ENCODE peak calls at places on chromosomes 2 and 18, in eight cellular contexts. Q is SK-N-SH, R is HCT116, B is GM23338, S is K562, G is H1, F is HepG2, H is GM12878. C is an unnamed sample.

GRCh38 chr2:218732052-218732760 is 21.6 kb downstream of the TTLL4 start:
- DNase-seq in B (no peak), H (no peak), F (peak), S (no peak), G (no peak), Q (no peak), R (no peak), C (no peak)

GRCh38 chr2:138424436-138425140 is 77.0 kb upstream of the SPOPL start:
- DNase-seq in H (no peak), Q (no peak), S (no peak), B (no peak), R (no peak), G (no peak), F (no peak), C (no peak)

GRCh38 chr2:239288951-239289481 is 111.8 kb downstream of the HDAC4 start:
- DNase-seq in R (no peak), Q (peak), F (no peak), G (no peak), H (peak), S (peak), B (no peak), C (no peak)

GRCh38 chr2:121505005-121505404 is 25.7 kb upstream of the RNU4ATAC start:
- DNase-seq in G (no peak), B (no peak), Q (no peak), R (no peak), F (no peak), S (no peak), H (no peak), C (no peak)

GRCh38 chr18:62998443-62998842 is 283.1 kb downstream of the PHLPP1 start:
- DNase-seq in B (no peak), H (no peak), F (no peak), R (no peak), S (no peak), Q (no peak), G (no peak), C (no peak)

GRCh38 chr2:128416366-128416765 is 97.7 kb upstream of the HS6ST1 start:
- DNase-seq in R (no peak), S (no peak), Q (peak), H (no peak), B (no peak), G (peak), F (no peak), C (no peak)

GRCh38 chr2:103174711-103175110 is 412.9 kb downstream of the TMEM182 start:
- DNase-seq in R (no peak), B (no peak), Q (no peak), F (no peak), S (no peak), H (no peak), G (no peak), C (no peak)

GRCh38 chr2:168851674-168852320 is 38.4 kb downstream of the SPC25 start:
- DNase-seq in R (peak), Q (no peak), S (peak), F (no peak), G (no peak), H (no peak), B (no peak), C (peak)

GRCh38 chr2:69017876-69018275 is 4.9 kb downstream of the ANTXR1 start:
- DNase-seq in S (no peak), R (no peak), G (no peak), B (no peak), H (no peak), F (no peak), Q (no peak), C (no peak)

GRCh38 chr2:204187513-204188088 is 251.0 kb downstream of the ICOS start:
- DNase-seq in R (no peak), Q (no peak), S (no peak), H (no peak), G (no peak), F (peak), B (no peak), C (no peak)

GRCh38 chr18:48657446-48658120 is 118.8 kb downstream of the CTIF start:
- DNase-seq in S (no peak), B (no peak), Q (no peak), R (no peak), H (no peak), F (no peak), G (no peak), C (no peak)

GRCh38 chr18:45526120-45526841 is 89.0 kb upstream of the SLC14A2 start:
- DNase-seq in R (no peak), G (no peak), Q (peak), F (no peak), H (no peak), S (no peak), B (no peak), C (no peak)

GRCh38 chr2:120109186-120110061 is 96.5 kb downstream of the EPB41L5 start:
- DNase-seq in B (no peak), Q (peak), H (peak), R (peak), F (peak), S (peak), G (no peak), C (peak)

GRCh38 chr2:10246370-10246769 is 56.3 kb upstream of the HPCAL1 start:
- DNase-seq in S (no peak), Q (no peak), G (no peak), F (no peak), R (no peak), B (no peak), H (no peak), C (no peak)

GRCh38 chr2:9944330-9944758 is 7.1 kb upstream of the GRHL1 start:
- DNase-seq in S (peak), B (no peak), R (no peak), H (no peak), G (no peak), Q (no peak), F (peak), C (no peak)

GRCh38 chr2:133986881-133987793 is 266.7 kb upstream of the MGAT5 start:
- DNase-seq in B (no peak), Q (no peak), F (no peak), G (no peak), R (no peak), H (no peak), S (no peak), C (no peak)

GRCh38 chr2:98647636-98648035 is 39.2 kb downstream of the UNC50 start:
- DNase-seq in B (no peak), H (no peak), S (no peak), G (no peak), R (no peak), Q (no peak), F (no peak), C (no peak)

GRCh38 chr18:7626175-7626921 is 59.2 kb downstream of the PTPRM start:
- DNase-seq in R (no peak), B (no peak), S (no peak), H (no peak), F (peak), G (no peak), Q (no peak), C (no peak)

GRCh38 chr2:172046080-172046678 is 39.1 kb upstream of the DLX1 start:
- DNase-seq in S (no peak), Q (no peak), R (no peak), F (no peak), H (no peak), G (no peak), B (no peak), C (no peak)

GRCh38 chr2:164600763-164601162 is 20.5 kb downstream of the GRB14 start:
- DNase-seq in S (no peak), R (no peak), Q (no peak), F (no peak), G (no peak), H (no peak), B (no peak), C (no peak)

GRCh38 chr2:75728614-75729419 is 18.1 kb upstream of the GCFC2 start:
- DNase-seq in H (no peak), S (no peak), R (no peak), Q (peak), F (no peak), B (no peak), G (no peak), C (no peak)

GRCh38 chr2:22812065-22812680 is 572.8 kb upstream of the KLHL29 start:
- DNase-seq in B (no peak), F (no peak), R (no peak), Q (no peak), G (no peak), S (no peak), H (no peak), C (no peak)

GRCh38 chr2:9219027-9219445 is 12.4 kb downstream of the ASAP2 start:
- DNase-seq in B (no peak), Q (no peak), S (no peak), H (no peak), F (no peak), G (no peak), R (no peak), C (no peak)

GRCh38 chr2:85988210-85988913 is 99.6 kb upstream of the ST3GAL5 start:
- DNase-seq in H (no peak), R (no peak), S (peak), Q (no peak), B (no peak), F (no peak), G (no peak), C (no peak)

GRCh38 chr2:43082111-43082877 is 144.1 kb downstream of the ZFP36L2 start:
- DNase-seq in S (no peak), Q (peak), G (no peak), H (no peak), F (no peak), R (no peak), B (no peak), C (peak)

GRCh38 chr2:43133708-43134570 is 92.5 kb downstream of the ZFP36L2 start:
- DNase-seq in F (no peak), G (no peak), B (no peak), Q (peak), R (no peak), S (no peak), H (no peak), C (no peak)

GRCh38 chr2:239158641-239159475 is 242.0 kb downstream of the HDAC4 start:
- DNase-seq in Q (peak), B (no peak), S (peak), G (no peak), H (no peak), R (no peak), F (no peak), C (no peak)

GRCh38 chr2:160293401-160293911 is 93.4 kb upstream of the ITGB6 start:
- DNase-seq in Q (peak), B (no peak), G (no peak), H (no peak), S (no peak), R (no peak), F (no peak), C (no peak)

GRCh38 chr2:207166349-207167128 is 791 bp upstream of the KLF7 start:
- DNase-seq in R (no peak), Q (peak), S (peak), F (peak), B (peak), H (no peak), G (peak), C (peak)

GRCh38 chr2:241852116-241852980 is 6.3 kb downstream of the PDCD1 start:
- DNase-seq in B (no peak), S (no peak), G (peak), F (no peak), R (no peak), H (no peak), Q (peak), C (no peak)

GRCh38 chr18:9094307-9095226 is 7.9 kb upstream of the NDUFV2 start:
- DNase-seq in R (no peak), H (no peak), G (no peak), S (peak), F (peak), B (no peak), Q (no peak), C (peak)

GRCh38 chr2:187358531-187358930 is 89.5 kb downstream of the CALCRL start:
- DNase-seq in F (no peak), G (no peak), R (no peak), H (no peak), B (no peak), Q (peak), S (no peak), C (no peak)

GRCh38 chr2:175418224-175418843 is 236.8 kb upstream of the ATP5MC3 start:
- DNase-seq in Q (peak), F (no peak), H (no peak), B (no peak), G (no peak), S (peak), R (no peak), C (no peak)

GRCh38 chr2:146820672-146821071 is 1024.2 kb upstream of the ACVR2A start:
- DNase-seq in B (no peak), S (no peak), Q (no peak), F (no peak), R (no peak), H (no peak), G (no peak), C (peak)

GRCh38 chr2:196336715-196337617 is 165.6 kb upstream of the STK17B start:
- DNase-seq in S (peak), G (no peak), Q (peak), B (peak), R (no peak), H (peak), F (peak), C (peak)

GRCh38 chr2:69385443-69386151 is 1.4 kb downstream of the GFPT1 start:
- DNase-seq in F (no peak), H (no peak), G (no peak), B (no peak), R (peak), Q (no peak), S (peak), C (peak)

GRCh38 chr2:63060079-63060482 is 9.5 kb downstream of the OTX1 start:
- DNase-seq in B (no peak), R (no peak), S (no peak), F (no peak), Q (no peak), H (no peak), G (no peak), C (peak)
- H3K4me2 ChIP-seq in B (peak), R (no peak), S (no peak), F (no peak), Q (no peak), H (peak), G (peak), C (no peak)

GRCh38 chr2:6068441-6068935 is 376.3 kb downstream of the SOX11 start:
- DNase-seq in R (no peak), F (no peak), G (no peak), B (no peak), Q (no peak), S (no peak), H (no peak), C (no peak)

GRCh38 chr2:6067806-6068205 is 375.6 kb downstream of the SOX11 start:
- DNase-seq in R (no peak), G (no peak), B (no peak), F (no peak), S (no peak), Q (no peak), H (no peak), C (no peak)

GRCh38 chr2:6071536-6071935 is 379.4 kb downstream of the SOX11 start:
- DNase-seq in F (no peak), S (no peak), Q (peak), B (no peak), G (no peak), H (no peak), R (no peak), C (no peak)

GRCh38 chr2:6067089-6067488 is 374.9 kb downstream of the SOX11 start:
- DNase-seq in G (no peak), B (no peak), R (no peak), Q (no peak), F (no peak), S (no peak), H (no peak), C (no peak)

GRCh38 chr2:6069354-6069753 is 377.2 kb downstream of the SOX11 start:
- DNase-seq in H (no peak), Q (no peak), B (peak), G (peak), S (no peak), R (no peak), F (no peak), C (no peak)
- TF ChIP-seq POLR2AphosphoS5 in H (no peak), Q (no peak), B (no peak), G (no peak), S (no peak), R (no peak), F (no peak), C (no peak)

DNA sequence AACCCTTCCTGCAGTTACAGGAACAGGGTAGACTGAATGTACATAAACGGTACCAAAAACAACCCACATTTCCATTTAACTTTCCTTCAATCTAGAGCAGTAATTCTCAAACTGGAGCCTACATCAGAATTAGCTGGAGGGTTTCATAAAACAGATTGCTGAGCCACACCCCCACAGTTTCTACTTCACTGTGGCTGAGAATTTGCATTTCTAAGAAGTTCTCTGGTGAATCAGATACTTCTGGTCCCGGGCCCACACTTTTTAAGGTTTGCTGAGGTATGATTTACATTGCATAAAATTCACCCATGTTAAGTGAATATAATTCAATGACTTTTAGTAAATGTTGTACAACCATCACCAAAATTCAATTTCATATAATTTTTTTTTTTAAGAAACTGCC is 113.7 kb downstream of the SRBD1 start:
- DNase-seq in R (no peak), H (peak), F (no peak), G (no peak), S (peak), Q (no peak), B (no peak), C (no peak)
- H3K4me2 ChIP-seq in R (no peak), H (no peak), F (no peak), G (no peak), S (no peak), Q (no peak), B (no peak), C (no peak)

GRCh38 chr2:18976112-18976961 is 382.1 kb downstream of the OSR1 start:
- DNase-seq in F (no peak), H (no peak), B (no peak), R (no peak), G (no peak), Q (no peak), S (no peak), C (no peak)
- TF ChIP-seq POLR2AphosphoS5 in F (no peak), H (no peak), B (no peak), R (no peak), G (no peak), Q (peak), S (no peak), C (no peak)